ENCODE peak calls at places on chromosome 21, in four cellular contexts. Q, A, F and L are unnamed samples.

GRCh38 chr21:44408226-44408625 is 47.1 kb upstream of the LRRC3 start:
- DNase-seq in Q (no peak), A (no peak), F (no peak), L (no peak)

GRCh38 chr21:21003701-21004100 is 5.5 kb downstream of the NCAM2 start:
- DNase-seq in Q (peak), A (peak), F (no peak), L (no peak)

GRCh38 chr21:29436143-29436542 is 137.4 kb downstream of the BACH1 start:
- DNase-seq in Q (no peak), A (no peak), F (no peak), L (no peak)

GRCh38 chr21:21046063-21046462 is 47.9 kb downstream of the NCAM2 start:
- DNase-seq in Q (no peak), A (no peak), F (no peak), L (no peak)

GRCh38 chr21:18725653-18726052 is 322.1 kb upstream of the TMPRSS15 start:
- DNase-seq in Q (no peak), A (no peak), F (no peak), L (no peak)

GRCh38 chr21:40507978-40508377 is 339.0 kb downstream of the DSCAM start:
- DNase-seq in Q (no peak), A (peak), F (no peak), L (no peak)

GRCh38 chr21:30580132-30580531 is 10.1 kb downstream of the KRTAP22-2 start:
- DNase-seq in Q (no peak), A (no peak), F (no peak), L (no peak)

GRCh38 chr21:44666401-44667320 is at the start of gene KRTAP12-2:
- DNase-seq in Q (no peak), A (no peak), F (no peak), L (no peak)

GRCh38 chr21:35599164-35599563 is 461.2 kb downstream of the SETD4 start:
- DNase-seq in Q (no peak), A (no peak), F (no peak), L (no peak)

GRCh38 chr21:37071561-37072238 is 1.2 kb downstream of the PIGP start:
- DNase-seq in Q (peak), A (peak), F (no peak), L (no peak)
- H2BK5ac ChIP-seq in Q (peak), A (peak), F (no peak), L (no peak)

GRCh38 chr21:32393677-32394001 is 827 bp upstream of the URB1 start:
- DNase-seq in Q (no peak), A (no peak), F (no peak), L (no peak)
- H2BK5ac ChIP-seq in Q (no peak), A (no peak), F (no peak), L (peak)

GRCh38 chr21:39348355-39349210 is at the start of gene HMGN1:
- DNase-seq in Q (peak), A (peak), F (peak), L (no peak)
- H2BK5ac ChIP-seq in Q (peak), A (peak), F (peak), L (peak)

DNA sequence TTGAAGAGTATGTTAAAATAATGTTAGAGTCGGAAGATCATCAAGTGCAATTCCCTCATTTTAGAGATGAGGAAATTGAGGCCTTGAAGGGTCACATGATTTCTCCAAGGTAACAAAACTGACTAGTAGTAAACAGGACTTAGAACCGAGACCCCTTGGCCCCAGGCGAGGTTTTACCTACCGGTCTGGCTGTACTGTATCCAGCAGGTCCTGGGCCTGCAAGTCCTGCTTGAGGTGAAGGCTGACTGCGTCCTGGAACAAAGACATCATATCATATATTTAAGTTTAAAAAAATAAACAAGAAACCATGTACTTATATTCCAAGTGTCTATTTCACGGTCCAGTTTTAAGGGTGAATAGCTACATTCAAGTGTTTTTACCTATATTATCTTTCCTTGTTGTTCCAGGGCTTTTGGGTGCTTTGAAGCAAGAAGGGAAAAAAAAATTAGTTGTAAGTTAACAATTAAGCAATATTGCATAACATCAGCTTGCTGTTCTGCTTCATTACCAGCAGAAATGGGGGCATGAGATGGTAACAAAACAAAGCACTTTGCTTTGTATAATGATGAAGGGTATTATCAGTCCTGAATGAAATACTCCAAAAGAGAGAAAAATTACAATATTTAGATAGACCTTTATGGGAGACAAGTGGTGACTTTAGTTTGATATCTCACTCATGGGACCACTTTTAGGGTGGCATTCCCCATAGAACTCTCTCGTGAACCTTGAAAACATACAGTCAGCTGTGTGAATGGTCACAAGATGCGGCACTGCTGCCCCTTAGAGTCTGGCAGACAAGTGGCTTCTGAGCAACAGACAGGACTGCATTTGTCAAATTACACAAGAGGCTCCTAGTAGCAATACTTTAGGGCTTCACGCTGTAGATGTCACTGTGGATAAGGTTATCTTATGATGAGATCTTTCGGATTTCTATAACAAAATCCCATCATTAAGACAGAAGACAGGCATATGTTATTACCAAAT is 29.8 kb upstream of the CFAP298 start:
- DNase-seq in Q (no peak), A (no peak), F (no peak), L (no peak)
- H2BK5ac ChIP-seq in Q (no peak), A (no peak), F (no peak), L (no peak)

GRCh38 chr21:31733521-31734149 is 1.7 kb upstream of the SCAF4 start:
- DNase-seq in Q (no peak), A (peak), F (no peak), L (no peak)

GRCh38 chr21:31731802-31732537 is at the start of gene SCAF4:
- DNase-seq in Q (peak), A (peak), F (peak), L (peak)

GRCh38 chr21:31731112-31731801 is 661 bp downstream of the SCAF4 start:
- DNase-seq in Q (no peak), A (no peak), F (peak), L (no peak)

GRCh38 chr21:31732891-31733520 is 1.1 kb upstream of the SCAF4 start:
- DNase-seq in Q (no peak), A (peak), F (no peak), L (no peak)

DNA sequence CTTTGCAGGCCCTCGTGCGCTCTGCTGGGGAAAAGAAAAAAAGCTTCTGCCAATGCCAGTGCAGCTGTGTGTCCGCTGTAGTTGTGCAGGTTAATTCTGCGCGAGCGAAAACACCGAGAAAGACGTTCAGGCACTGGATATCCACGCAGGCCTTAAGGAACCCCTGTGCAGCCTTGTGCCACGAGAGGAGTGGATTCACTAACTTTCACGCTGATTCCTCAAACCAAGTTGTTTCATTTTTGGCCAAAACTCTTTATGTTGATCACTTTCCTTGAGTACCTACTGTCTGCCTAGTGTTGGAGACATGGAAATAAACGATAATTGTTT is 583 bp upstream of the SCAF4 start:
- DNase-seq in Q (no peak), A (no peak), F (no peak), L (no peak)
- H2BK5ac ChIP-seq in Q (peak), A (peak), F (peak), L (peak)

GRCh38 chr21:39348040-39348354 is 891 bp downstream of the HMGN1 start:
- DNase-seq in Q (no peak), A (no peak), F (no peak), L (no peak)
- H2BK5ac ChIP-seq in Q (peak), A (peak), F (no peak), L (peak)

GRCh38 chr21:34200288-34200905 is 127.0 kb downstream of the MRPS6 start:
- DNase-seq in Q (peak), A (no peak), F (no peak), L (no peak)

GRCh38 chr21:34201441-34201838 is 128.1 kb downstream of the MRPS6 start:
- DNase-seq in Q (no peak), A (no peak), F (no peak), L (peak)

GRCh38 chr21:34199121-34199910 is 125.9 kb downstream of the MRPS6 start:
- DNase-seq in Q (peak), A (no peak), F (no peak), L (no peak)

GRCh38 chr21:34202553-34203332 is 129.4 kb downstream of the MRPS6 start:
- DNase-seq in Q (peak), A (no peak), F (peak), L (no peak)

DNA sequence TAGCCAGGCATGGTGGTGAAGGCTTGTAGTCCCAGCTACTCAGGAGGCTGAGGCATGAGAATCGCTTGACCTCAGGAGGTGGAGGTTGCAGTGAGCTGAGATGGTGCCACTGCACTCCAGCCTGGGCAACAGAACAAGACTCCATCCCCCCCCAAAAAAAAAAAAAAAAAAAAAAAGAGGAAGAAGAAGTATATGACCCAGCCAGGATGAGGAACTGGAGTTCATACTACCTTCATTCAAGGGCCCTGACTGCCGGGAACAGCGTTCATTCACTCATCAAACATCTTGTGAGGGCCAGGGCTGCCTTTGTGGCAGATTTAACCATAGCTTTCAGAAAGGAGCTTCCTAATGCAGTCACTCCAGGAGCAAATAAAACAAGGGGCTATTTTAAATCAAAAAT is 127.6 kb downstream of the MRPS6 start:
- DNase-seq in Q (no peak), A (no peak), F (no peak), L (no peak)
- H2BK5ac ChIP-seq in Q (no peak), A (no peak), F (peak), L (peak)

DNA sequence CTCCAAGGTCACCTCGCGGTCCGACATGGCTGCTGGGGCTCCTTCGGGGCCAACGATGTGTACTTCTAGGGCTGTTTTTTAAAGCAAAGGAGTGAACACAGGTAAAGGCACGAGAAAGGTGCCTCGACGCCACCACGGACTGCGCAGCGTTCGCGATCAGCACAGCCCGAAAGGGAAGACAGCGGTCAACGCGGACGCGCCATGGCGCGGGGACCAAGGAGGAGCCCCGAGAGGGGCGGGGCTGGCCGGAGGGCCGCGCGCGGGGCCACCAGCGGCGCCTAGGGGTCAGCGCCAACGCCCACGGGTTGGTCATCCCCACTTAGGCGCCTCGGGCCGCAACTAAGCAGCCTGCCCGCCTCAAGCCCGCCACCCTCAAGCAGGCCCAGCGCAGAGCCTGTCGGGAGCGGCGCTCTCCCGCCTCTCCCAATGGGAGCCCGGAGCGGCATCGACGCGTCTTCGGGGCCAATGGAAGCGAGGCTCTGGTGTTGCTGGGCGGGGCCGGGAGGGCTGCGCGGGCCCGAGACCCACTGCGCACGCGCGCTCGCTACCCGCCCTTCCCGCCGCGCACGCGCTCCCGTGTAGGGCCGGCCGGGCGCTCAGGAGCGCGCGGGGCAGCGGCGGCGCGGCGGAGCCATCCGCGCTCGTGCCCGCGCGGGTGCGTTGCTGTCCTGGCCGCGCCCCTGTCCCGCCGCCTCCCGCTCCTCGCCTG is at the start of gene DIP2A:
- DNase-seq in Q (peak), A (peak), F (peak), L (peak)
- H2BK5ac ChIP-seq in Q (peak), A (peak), F (peak), L (peak)

GRCh38 chr21:42980959-42981523 is 6.7 kb downstream of the PKNOX1 start:
- DNase-seq in Q (no peak), A (no peak), F (no peak), L (no peak)
- H2BK5ac ChIP-seq in Q (no peak), A (no peak), F (no peak), L (peak)

GRCh38 chr21:26844258-26845065 is 747 bp downstream of the ADAMTS1 start:
- DNase-seq in Q (peak), A (peak), F (peak), L (peak)
- H2BK5ac ChIP-seq in Q (peak), A (peak), F (peak), L (peak)